ENCODE peak calls at places on chromosomes 16 and 17, in five cellular contexts. K is prostate gland, W is spleen, S is breast epithelium, E is tibial nerve. Y is an unnamed sample.

GRCh38 chr17:27817731-27818130 is 17.4 kb upstream of the NOS2 start:
- DNase-seq in W (no peak), K (no peak), S (no peak), E (no peak), Y (no peak)

GRCh38 chr16:67537270-67537635 is 8.6 kb downstream of the RIPOR1 start:
- DNase-seq in W (peak; percentile 94), E (no peak), K (peak; percentile 49), S (no peak), Y (peak; percentile 55)

GRCh38 chr17:20999044-20999573 is 43.7 kb downstream of the USP22 start:
- DNase-seq in W (peak; percentile 75), S (no peak), K (no peak), E (no peak), Y (no peak)

GRCh38 chr17:81532490-81533287 is 4.5 kb downstream of the FSCN2 start:
- DNase-seq in W (no peak), S (no peak), E (no peak), K (no peak), Y (no peak)

GRCh38 chr16:25063865-25064264 is 47.7 kb upstream of the LCMT1 start:
- DNase-seq in S (no peak), E (no peak), W (no peak), K (no peak), Y (no peak)

GRCh38 chr17:80861360-80861861 is 130.2 kb upstream of the CHMP6 start:
- DNase-seq in K (no peak), W (peak; percentile 22), S (no peak), E (no peak), Y (no peak)

GRCh38 chr17:18380471-18381157 is 3.0 kb downstream of the EVPLL start:
- DNase-seq in K (no peak), S (no peak), E (no peak), W (peak; percentile 47), Y (peak; percentile 73)

GRCh38 chr17:39014795-39015545 is 47.8 kb upstream of the FBXO47 start:
- DNase-seq in S (no peak), E (no peak), W (no peak), K (no peak), Y (no peak)

GRCh38 chr16:83533193-83533592 is 274.6 kb upstream of the HSBP1 start:
- DNase-seq in W (no peak), E (no peak), S (no peak), K (peak; percentile 51), Y (no peak)

GRCh38 chr17:80891096-80892018 is 100.3 kb upstream of the CHMP6 start:
- DNase-seq in W (peak; percentile 82), K (no peak), S (peak; percentile 51), E (no peak), Y (no peak)

GRCh38 chr16:5918553-5919127 is 821.0 kb upstream of the EEF2KMT start:
- DNase-seq in E (no peak), W (no peak), S (no peak), K (no peak), Y (no peak)

GRCh38 chr17:71709974-71710373 is 410.8 kb upstream of the SOX9 start:
- DNase-seq in W (no peak), K (no peak), S (no peak), E (no peak), Y (no peak)

GRCh38 chr17:50478391-50479361 is at the start of gene RSAD1:
- DNase-seq in K (peak; percentile 83), E (peak; percentile 70), S (peak; percentile 81), W (peak; percentile 98), Y (peak; percentile 97)

GRCh38 chr16:2032285-2033056 is 5.8 kb downstream of the NHERF2 start:
- DNase-seq in S (no peak), W (no peak), E (no peak), K (no peak), Y (no peak)

GRCh38 chr16:1288813-1289479 is 20.5 kb upstream of the UBE2I start:
- DNase-seq in K (no peak), W (no peak), E (no peak), S (no peak), Y (no peak)

GRCh38 chr17:7393613-7394451 is 493 bp downstream of the PLSCR3 start:
- DNase-seq in E (no peak), S (no peak), W (peak; percentile 84), K (no peak), Y (no peak)

GRCh38 chr16:75239463-75240122 is 11.8 kb downstream of the BCAR1 start:
- DNase-seq in S (no peak), K (no peak), W (no peak), E (no peak), Y (no peak)
- H3K4me3 ChIP-seq in S (no peak overlapping the region), K (no peak overlapping the region), W (no peak overlapping the region), E (no peak overlapping the region), Y (no peak overlapping the region)

GRCh38 chr17:75459590-75460267 is 3.3 kb downstream of the TMEM94 start:
- DNase-seq in K (no peak), S (peak; percentile 61), E (no peak), W (no peak), Y (no peak)
- TF ChIP-seq POLR2A in K (no peak), S (no peak), E (no peak), W (no peak), Y (no peak)

DNA sequence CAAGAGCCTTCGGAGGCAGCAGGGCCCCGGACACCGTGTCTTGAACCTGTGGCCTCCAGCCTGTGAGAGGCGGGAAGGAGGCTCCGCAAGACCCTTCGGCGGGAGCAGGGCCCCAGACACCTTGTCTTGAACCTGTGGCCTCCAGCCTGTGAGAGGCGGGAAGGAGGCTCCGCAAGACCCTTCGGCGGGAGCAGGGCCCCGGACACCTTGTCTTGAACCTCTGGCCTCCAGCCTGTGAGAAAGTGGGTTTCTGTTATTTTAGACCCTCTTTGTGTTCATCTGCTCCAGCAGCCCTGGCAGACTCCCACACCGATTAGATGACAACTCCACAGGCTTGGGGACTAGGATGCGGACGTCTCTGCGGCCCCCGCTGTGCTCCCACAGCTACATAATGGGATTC is 30.0 kb downstream of the FBXO31 start:
- DNase-seq in S (no peak), W (no peak), E (no peak), K (no peak), Y (no peak)
- TF ChIP-seq CTCF in S (no peak), W (no peak), E (no peak), K (no peak), Y (no peak)

GRCh38 chr17:75842411-75842810 is 1.8 kb downstream of the UNC13D start:
- DNase-seq in S (no peak), K (no peak), E (no peak), W (peak; percentile 78), Y (no peak)
- H3K4me3 ChIP-seq in S (no peak overlapping the region), K (no peak overlapping the region), E (no peak overlapping the region), W (peak overlapping the region; percentile 54), Y (no peak overlapping the region)

DNA sequence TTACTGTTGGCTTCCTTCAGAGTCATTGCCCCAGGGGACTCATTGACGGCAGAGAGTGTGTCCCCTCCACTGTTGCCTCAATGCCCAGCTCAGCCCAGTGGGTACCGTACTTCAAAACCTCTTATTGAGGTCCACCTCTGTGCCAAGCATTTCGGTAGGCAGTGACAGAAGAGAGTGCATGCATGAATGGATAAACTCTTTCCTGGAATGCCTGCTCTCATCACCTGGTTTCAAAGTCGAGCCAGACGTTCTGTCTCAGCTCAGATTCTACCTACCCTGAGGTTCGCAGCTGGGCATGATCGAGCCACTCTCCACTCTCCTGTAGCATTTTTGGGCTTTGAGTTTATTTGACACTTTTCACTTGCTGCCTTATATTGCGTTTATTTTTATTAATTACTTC is 647.0 kb downstream of the MAF start:
- DNase-seq in E (no peak), K (no peak), S (no peak), W (no peak), Y (peak; percentile 74)
- TF ChIP-seq POLR2A in E (no peak), K (no peak), S (no peak), W (no peak), Y (no peak)

Y was measured in lower leg skin.